ENCODE peak calls at places on chromosomes 4 and X, in ten cellular contexts. H is HT1080, V is EH, D is HEK293T, E is choroid plexus epithelial cell, U is amniotic stem cell, K is WTC11, F is H9, A is transverse colon, P is epithelial cell of proximal tubule. W is an unnamed sample.

GRCh38 chr4:84239278-84239845 is 259.7 kb downstream of the NKX6-1 start:
- DNase-seq in H (no peak), V (no peak), D (no peak), E (no peak), U (no peak), K (no peak), F (peak; percentile 31), A (no peak), P (no peak), W (no peak)

GRCh38 chr4:145435646-145436045 is 46.0 kb upstream of the SMAD1 start:
- DNase-seq in H (no peak), V (no peak), D (no peak), E (no peak), U (no peak), K (no peak), F (no peak), A (no peak), P (no peak), W (no peak)

GRCh38 chr4:2914220-2915126 is 48.7 kb downstream of the NOP14 start:
- DNase-seq in H (no peak), V (no peak), D (no peak), E (no peak), U (no peak), K (no peak), F (no peak), A (no peak), P (no peak), W (no peak)

GRCh38 chrX:69309074-69309792 is 144.0 kb upstream of the PJA1 start:
- DNase-seq in H (no peak), V (no peak), D (peak; percentile 56), E (no peak), U (no peak), K (no peak), F (peak; percentile 7), A (no peak), P (no peak), W (no peak)

GRCh38 chr4:140754918-140755810 is 1.0 kb downstream of the TBC1D9 start:
- DNase-seq in H (peak; percentile 26), V (no peak), D (no peak), E (peak; percentile 24), U (no peak), K (no peak), F (no peak), A (no peak), P (no peak), W (no peak)

GRCh38 chrX:19595036-19595435 is 79.7 kb upstream of the MAP3K15 start:
- DNase-seq in H (no peak), V (no peak), D (no peak), E (no peak), U (no peak), K (no peak), F (no peak), A (no peak), P (no peak), W (no peak)

GRCh38 chr4:105350859-105351494 is 122.9 kb downstream of the PPA2 start:
- DNase-seq in H (no peak), V (peak; percentile 13), D (no peak), E (no peak), U (peak; percentile 19), K (no peak), F (no peak), A (no peak), P (peak; percentile 2), W (no peak)

GRCh38 chr4:36244257-36245084 is at the start of gene ARAP2:
- DNase-seq in H (peak; percentile 32), V (no peak), D (peak; percentile 42), E (peak; percentile 35), U (no peak), K (peak; percentile 51), F (peak; percentile 51), A (peak; percentile 67), P (no peak), W (no peak)

GRCh38 chrX:130836447-130836846 is 66.6 kb downstream of the ENOX2 start:
- DNase-seq in H (no peak), V (no peak), D (no peak), E (peak; percentile 9), U (no peak), K (no peak), F (no peak), A (no peak), P (no peak), W (no peak)

GRCh38 chrX:70338290-70338689 is 48.4 kb downstream of the KIF4A start:
- DNase-seq in H (no peak), V (no peak), D (no peak), E (no peak), U (no peak), K (no peak), F (no peak), A (no peak), P (no peak), W (no peak)

GRCh38 chr4:6383019-6383404 is 89.4 kb downstream of the PPP2R2C start:
- DNase-seq in H (no peak), V (no peak), D (no peak), E (no peak), U (no peak), K (no peak), F (no peak), A (no peak), P (no peak), W (no peak)

GRCh38 chrX:130851569-130851968 is 51.4 kb downstream of the ENOX2 start:
- DNase-seq in H (no peak), V (no peak), D (no peak), E (no peak), U (no peak), K (no peak), F (no peak), A (no peak), P (no peak), W (no peak)

GRCh38 chrX:153490217-153490616 is 4.6 kb upstream of the BGN start:
- DNase-seq in H (no peak), V (no peak), D (no peak), E (no peak), U (no peak), K (no peak), F (no peak), A (no peak), P (no peak), W (no peak)

GRCh38 chr4:185955817-185956542 is 113.0 kb upstream of the TLR3 start:
- DNase-seq in H (no peak), V (no peak), D (no peak), E (no peak), U (no peak), K (peak; percentile 20), F (no peak), A (no peak), P (no peak), W (no peak)

GRCh38 chr4:19850909-19851308 is 400.8 kb upstream of the SLIT2 start:
- DNase-seq in H (peak; percentile 94), V (peak; percentile 83), D (no peak), E (peak; percentile 91), U (peak; percentile 42), K (no peak), F (no peak), A (no peak), P (peak; percentile 95), W (peak; percentile 70)

GRCh38 chr4:143362392-143363046 is 25.8 kb downstream of the GAB1 start:
- DNase-seq in H (no peak), V (no peak), D (no peak), E (no peak), U (no peak), K (no peak), F (no peak), A (no peak), P (no peak), W (no peak)

GRCh38 chrX:48890296-48890925 is 7.2 kb downstream of the TIMM17B start:
- DNase-seq in H (no peak), V (no peak), D (no peak), E (no peak), U (no peak), K (no peak), F (no peak), A (no peak), P (no peak), W (no peak)

GRCh38 chrX:97847885-97848679 is 964.4 kb downstream of the RPA4 start:
- DNase-seq in H (no peak), V (no peak), D (no peak), E (no peak), U (no peak), K (no peak), F (no peak), A (no peak), P (no peak), W (no peak)

GRCh38 chr4:102076622-102077021 is 268.7 kb downstream of the SLC39A8 start:
- DNase-seq in H (no peak), V (peak; percentile 7), D (no peak), E (no peak), U (peak; percentile 2), K (no peak), F (no peak), A (no peak), P (peak; percentile 23), W (no peak)

GRCh38 chr4:111991797-111992196 is 153.5 kb upstream of the FAM241A start:
- DNase-seq in H (peak; percentile 74), V (peak; percentile 8), D (no peak), E (peak; percentile 76), U (no peak), K (no peak), F (no peak), A (no peak), P (peak; percentile 80), W (peak; percentile 69)

W was measured in HFF-Myc.